ENCODE peak calls at places on chromosome 2, in six cellular contexts. T is psoas muscle, N is kidney epithelial cell, D is AG04449, A is tibial nerve, E is colonic mucosa. M is an unnamed sample.

GRCh38 chr2:237675326-237675725 is 47.9 kb downstream of the LRRFIP1 start:
- DNase-seq in T (no peak), N (no peak), D (no peak), A (no peak), E (no peak), M (no peak)

GRCh38 chr2:54065411-54065810 is 50.0 kb upstream of the ACYP2 start:
- DNase-seq in T (no peak), N (peak), D (peak), A (no peak), E (no peak), M (no peak)

GRCh38 chr2:188142636-188143035 is 149.0 kb upstream of the GULP1 start:
- DNase-seq in T (no peak), N (peak), D (peak), A (no peak), E (no peak), M (no peak)

GRCh38 chr2:106106627-106107508 is 87.2 kb downstream of the UXS1 start:
- DNase-seq in T (no peak), N (no peak), D (no peak), A (no peak), E (no peak), M (no peak)

GRCh38 chr2:120661551-120661950 is 74.1 kb upstream of the GLI2 start:
- DNase-seq in T (peak), N (no peak), D (no peak), A (peak), E (peak), M (no peak)

GRCh38 chr2:102110168-102110567 is 32.4 kb upstream of the IL1R1 start:
- DNase-seq in T (no peak), N (no peak), D (no peak), A (no peak), E (no peak), M (no peak)

GRCh38 chr2:198957183-198957582 is 500.6 kb downstream of the SATB2 start:
- DNase-seq in T (no peak), N (no peak), D (no peak), A (no peak), E (no peak), M (no peak)

GRCh38 chr2:133885847-133886246 is 317.6 kb upstream of the NCKAP5 start:
- DNase-seq in T (no peak), N (no peak), D (no peak), A (no peak), E (no peak), M (no peak)

GRCh38 chr2:192286093-192286701 is 91.5 kb upstream of the TMEFF2 start:
- DNase-seq in T (no peak), N (no peak), D (peak), A (no peak), E (no peak), M (no peak)

GRCh38 chr2:172270278-172271079 is 156.9 kb upstream of the ITGA6 start:
- DNase-seq in T (no peak), N (no peak), D (no peak), A (no peak), E (peak), M (no peak)

GRCh38 chr2:32940598-32940997 is 6.2 kb upstream of the LTBP1 start:
- DNase-seq in T (no peak), N (no peak), D (no peak), A (no peak), E (no peak), M (no peak)

GRCh38 chr2:66445781-66446177 is 10.9 kb downstream of the MEIS1 start:
- DNase-seq in T (no peak), N (no peak), D (no peak), A (no peak), E (no peak), M (no peak)

GRCh38 chr2:191115391-191115790 is 35.4 kb downstream of the STAT4 start:
- DNase-seq in T (no peak), N (peak), D (no peak), A (no peak), E (no peak), M (no peak)

GRCh38 chr2:240560084-240560479 is at the start of gene DUSP28:
- DNase-seq in T (peak), N (no peak), D (no peak), A (peak), E (peak), M (peak)

GRCh38 chr2:158817596-158817995 is 22.5 kb downstream of the DAPL1 start:
- DNase-seq in T (no peak), N (no peak), D (no peak), A (no peak), E (no peak), M (no peak)

GRCh38 chr2:3705808-3706207 is 2.4 kb downstream of the DCDC2C start:
- DNase-seq in T (no peak), N (no peak), D (no peak), A (no peak), E (no peak), M (no peak)

GRCh38 chr2:3703741-3704355 is 473 bp downstream of the DCDC2C start:
- DNase-seq in T (no peak), N (no peak), D (no peak), A (no peak), E (no peak), M (no peak)

GRCh38 chr2:3704647-3705046 is 1.3 kb downstream of the DCDC2C start:
- DNase-seq in T (no peak), N (no peak), D (no peak), A (no peak), E (no peak), M (no peak)

GRCh38 chr2:3706892-3707291 is 3.5 kb downstream of the DCDC2C start:
- DNase-seq in T (no peak), N (no peak), D (no peak), A (peak), E (no peak), M (no peak)

DNA sequence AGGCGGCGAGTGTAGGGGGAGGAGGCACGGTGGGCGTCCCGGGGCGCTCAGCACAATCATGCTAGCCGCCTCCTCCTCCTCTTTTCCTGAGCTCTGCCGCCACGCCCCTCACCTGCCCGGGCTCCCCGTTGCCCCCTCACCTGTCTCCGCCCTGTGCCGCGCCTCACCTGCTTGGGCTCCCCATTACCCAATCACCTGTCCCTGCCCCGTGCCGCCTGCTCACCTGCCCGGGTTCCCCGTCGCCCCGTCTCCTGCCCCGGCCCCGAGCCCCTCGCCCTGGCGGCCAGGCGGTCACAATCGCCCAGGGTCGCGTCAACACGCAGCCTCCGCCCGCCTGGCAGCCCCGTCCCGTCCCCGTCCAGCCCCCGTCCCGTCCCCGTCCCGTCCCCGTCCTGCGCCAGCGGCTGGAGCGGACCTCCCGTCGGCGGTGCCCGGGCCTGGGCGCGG is at the start of gene DCDC2C:
- DNase-seq in T (no peak), N (no peak), D (no peak), A (no peak), E (no peak), M (no peak)
- H3K4me3 ChIP-seq in T (no peak), N (no peak), D (no peak), A (peak), E (no peak), M (peak)

GRCh38 chr2:162318280-162319222 is at the start of gene IFIH1:
- DNase-seq in T (peak), N (peak), D (peak), A (peak), E (peak), M (peak)

GRCh38 chr2:162312853-162313252 is 5.6 kb downstream of the IFIH1 start:
- DNase-seq in T (no peak), N (no peak), D (no peak), A (no peak), E (no peak), M (no peak)

GRCh38 chr2:162317910-162318279 is 589 bp downstream of the IFIH1 start:
- DNase-seq in T (no peak), N (no peak), D (no peak), A (no peak), E (peak), M (no peak)

GRCh38 chr2:162316590-162316989 is 1.9 kb downstream of the IFIH1 start:
- DNase-seq in T (no peak), N (no peak), D (no peak), A (no peak), E (no peak), M (no peak)

DNA sequence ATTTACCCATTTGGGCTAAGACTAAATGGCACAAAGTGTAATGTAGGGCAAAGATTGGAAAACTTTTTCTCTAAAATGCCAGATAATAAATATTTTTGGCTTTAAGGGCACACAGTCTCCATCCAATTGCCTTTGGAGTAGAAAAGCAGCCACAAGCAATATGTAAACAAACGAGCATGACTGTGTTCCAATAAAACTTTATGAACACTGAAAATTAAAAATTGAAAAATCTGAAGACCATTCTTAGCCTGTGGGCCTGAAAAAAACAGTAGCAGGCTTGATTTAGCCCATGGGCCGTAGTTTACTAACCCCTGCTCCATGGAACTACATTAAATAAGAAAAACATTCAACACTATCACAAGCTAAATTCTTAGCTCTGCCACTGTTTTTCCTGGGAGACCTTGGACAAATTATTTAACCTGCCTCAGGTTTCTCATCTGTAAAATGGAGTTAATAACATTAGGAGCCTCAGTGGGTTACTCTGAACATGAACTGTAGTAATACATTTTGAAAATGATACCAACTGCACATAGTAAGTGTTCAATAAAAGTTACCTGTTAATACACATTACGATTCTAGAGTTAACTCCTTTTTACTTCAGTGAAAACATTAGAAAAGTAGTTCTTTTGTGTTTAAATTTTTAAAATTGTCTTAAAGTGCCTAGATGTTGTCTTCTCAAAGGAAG is 1.3 kb downstream of the IFIH1 start:
- DNase-seq in T (no peak), N (no peak), D (no peak), A (no peak), E (no peak), M (no peak)
- H3K4me3 ChIP-seq in T (peak), N (no peak), D (no peak), A (peak), E (peak), M (peak)

GRCh38 chr2:143139835-143140393 is 10.7 kb downstream of the ARHGAP15 start:
- DNase-seq in T (no peak), N (no peak), D (no peak), A (no peak), E (no peak), M (no peak)
- H3K4me3 ChIP-seq in T (no peak), N (no peak), D (no peak), A (no peak), E (no peak), M (no peak)

DNA sequence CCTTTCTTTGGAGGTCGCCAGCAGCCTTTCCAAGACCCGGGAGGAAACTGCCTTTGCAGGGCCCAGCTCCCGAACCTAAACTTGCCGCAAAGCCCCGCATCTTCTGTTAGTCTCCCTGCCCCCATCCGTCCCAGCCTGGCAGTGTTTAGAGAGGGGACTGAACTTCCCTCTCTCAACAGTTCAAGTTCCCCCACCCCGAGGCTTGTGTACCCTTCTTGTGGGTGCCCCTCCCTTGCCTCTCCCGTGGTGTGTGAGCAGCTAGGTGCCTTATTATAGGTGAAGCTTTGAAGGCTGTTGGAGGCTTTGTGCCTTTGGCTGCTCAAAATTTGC is 1.4 kb downstream of the LBH start:
- DNase-seq in T (no peak), N (no peak), D (no peak), A (no peak), E (no peak), M (no peak)
- H3K4me3 ChIP-seq in T (peak), N (peak), D (peak), A (peak), E (peak), M (peak)

M was measured in tibial artery.